ENCODE peak calls at places on chromosome 2, in six cellular contexts. V, S, X, D, H and U are unnamed samples.

GRCh38 chr2:68366083-68366560 is 1.0 kb downstream of the PLEK start:
- DNase-seq in V (no peak), S (no peak), X (peak; percentile 54), D (no peak), H (no peak), U (no peak)

GRCh38 chr2:104493698-104494097 is 360.2 kb upstream of the POU3F3 start:
- DNase-seq in V (no peak), S (no peak), X (no peak), D (no peak), H (no peak), U (no peak)

GRCh38 chr2:127143851-127144782 is 37.2 kb upstream of the BIN1 start:
- DNase-seq in V (no peak), S (no peak), X (no peak), D (peak; percentile 87), H (no peak), U (no peak)

GRCh38 chr2:229660951-229661350 is 53.4 kb downstream of the DNER start:
- DNase-seq in V (no peak), S (no peak), X (no peak), D (peak; percentile 20), H (no peak), U (no peak)

GRCh38 chr2:54176577-54176976 is 61.2 kb downstream of the ACYP2 start:
- DNase-seq in V (peak; percentile 22), S (no peak), X (no peak), D (peak; percentile 48), H (peak; percentile 76), U (no peak)

GRCh38 chr2:11567631-11568031 is 33.8 kb downstream of the GREB1 start:
- DNase-seq in V (no peak), S (no peak), X (no peak), D (no peak), H (peak; percentile 7), U (no peak)

GRCh38 chr2:127739800-127740199 is 38.5 kb downstream of the SFT2D3 start:
- DNase-seq in V (no peak), S (no peak), X (no peak), D (no peak), H (no peak), U (no peak)

GRCh38 chr2:30321466-30321865 is 90.1 kb downstream of the LBH start:
- DNase-seq in V (no peak), S (no peak), X (no peak), D (peak; percentile 27), H (no peak), U (no peak)

GRCh38 chr2:142967060-142967459 is 89.6 kb downstream of the KYNU start:
- DNase-seq in V (no peak), S (no peak), X (no peak), D (no peak), H (no peak), U (no peak)

GRCh38 chr2:158728422-158728821 is 66.7 kb upstream of the DAPL1 start:
- DNase-seq in V (no peak), S (no peak), X (no peak), D (no peak), H (no peak), U (no peak)

GRCh38 chr2:239433777-239434396 is 33.1 kb upstream of the HDAC4 start:
- DNase-seq in V (no peak), S (no peak), X (no peak), D (peak; percentile 28), H (no peak), U (no peak)

GRCh38 chr2:42367835-42368234 is 6.8 kb upstream of the COX7A2L start:
- DNase-seq in V (no peak), S (no peak), X (no peak), D (peak; percentile 52), H (peak; percentile 84), U (no peak)